ENCODE peak calls at places on chromosomes 7 and 10, in five cellular contexts. D is dermis microvascular lymphatic vessel endothelial cell; X is stimulated activated CD4-positive, alpha-beta T cell treated with anti-CD3 and anti-CD28 coated beads, Interleukin-1b, Interleukin-23, amount 100 ng/mL, for 24 hours; C is dermis blood vessel endothelial cell; P is stimulated activated CD8-positive, alpha-beta memory T cell treated with anti-CD3 and anti-CD28 coated beads, Interleukin-4, amount 100 ng/mL, for 4 hours. S is an unnamed sample.

GRCh38 chr10:117664288-117664687 is 121.7 kb downstream of the EMX2 start:
- DNase-seq in D (no peak), X (no peak), C (no peak), P (no peak), S (no peak)

GRCh38 chr7:98852826-98853225 is 17.0 kb downstream of the TMEM130 start:
- DNase-seq in D (no peak), X (no peak), C (no peak), P (no peak), S (no peak)

GRCh38 chr10:71725998-71726672 is 6.6 kb upstream of the C10orf105 start:
- DNase-seq in D (peak), X (peak), C (peak), P (peak), S (no peak)

GRCh38 chr10:53843691-53844362 is 957.2 kb downstream of the PCDH15 start:
- DNase-seq in D (peak), X (no peak), C (no peak), P (no peak), S (no peak)

GRCh38 chr7:24755541-24756416 is 1.5 kb downstream of the GSDME start:
- DNase-seq in D (peak), X (no peak), C (peak), P (no peak), S (no peak)

GRCh38 chr7:23467731-23468720 is 2.3 kb downstream of the IGF2BP3 start:
- DNase-seq in D (peak), X (no peak), C (peak), P (no peak), S (no peak)

GRCh38 chr7:41378156-41378555 is 324.7 kb downstream of the INHBA start:
- DNase-seq in D (no peak), X (no peak), C (no peak), P (no peak), S (no peak)

GRCh38 chr10:132115736-132116135 is 50.0 kb downstream of the JAKMIP3 start:
- DNase-seq in D (no peak), X (no peak), C (no peak), P (no peak), S (no peak)

GRCh38 chr10:89073719-89074118 is 83.1 kb downstream of the FAS start:
- DNase-seq in D (no peak), X (no peak), C (peak), P (no peak), S (no peak)

GRCh38 chr7:129376076-129376777 is 58.0 kb upstream of the STRIP2 start:
- DNase-seq in D (peak), X (peak), C (peak), P (no peak), S (peak)

GRCh38 chr7:101595246-101595645 is 33.9 kb downstream of the MYL10 start:
- DNase-seq in D (no peak), X (no peak), C (no peak), P (no peak), S (no peak)

GRCh38 chr10:80468806-80469421 is 14.8 kb downstream of the TSPAN14 start:
- DNase-seq in D (no peak), X (no peak), C (no peak), P (no peak), S (peak)

GRCh38 chr10:14056545-14057332 is 274.0 kb downstream of the FRMD4A start:
- DNase-seq in D (peak), X (no peak), C (peak), P (no peak), S (peak)

GRCh38 chr7:739964-740942 is 13.2 kb upstream of the PRKAR1B start:
- DNase-seq in D (no peak), X (no peak), C (no peak), P (no peak), S (no peak)

GRCh38 chr7:22561895-22562593 is 62.1 kb upstream of the STEAP1B start:
- DNase-seq in D (peak), X (no peak), C (peak), P (no peak), S (no peak)

GRCh38 chr7:126485791-126486190 is 767.0 kb downstream of the GRM8 start:
- DNase-seq in D (no peak), X (no peak), C (no peak), P (no peak), S (no peak)

GRCh38 chr10:116255931-116256748 is 16.9 kb downstream of the GFRA1 start:
- DNase-seq in D (peak), X (no peak), C (peak), P (no peak), S (no peak)

GRCh38 chr10:52031771-52032170 is 282.3 kb upstream of the DKK1 start:
- DNase-seq in D (no peak), X (no peak), C (no peak), P (no peak), S (no peak)

GRCh38 chr10:14839305-14839695 is 1.2 kb downstream of the HSPA14 start:
- DNase-seq in D (no peak), X (no peak), C (peak), P (no peak), S (no peak)

GRCh38 chr10:26698909-26699308 is 1.4 kb downstream of the PDSS1 start:
- DNase-seq in D (no peak), X (no peak), C (no peak), P (no peak), S (no peak)

GRCh38 chr10:28939352-28940157 is 262.2 kb downstream of the BAMBI start:
- DNase-seq in D (no peak), X (no peak), C (no peak), P (no peak), S (no peak)

GRCh38 chr7:44735403-44736165 is 13.1 kb upstream of the ZMIZ2 start:
- DNase-seq in D (peak), X (no peak), C (peak), P (no peak), S (no peak)

GRCh38 chr7:84924341-84924740 is 262.5 kb downstream of the SEMA3D start:
- DNase-seq in D (no peak), X (no peak), C (no peak), P (no peak), S (peak)

GRCh38 chr10:47023237-47024045 is 112.2 kb downstream of the PTPN20 start:
- DNase-seq in D (no peak), X (no peak), C (no peak), P (no peak), S (no peak)

GRCh38 chr7:64892116-64892515 is 11.0 kb upstream of the ZNF273 start:
- DNase-seq in D (no peak), X (no peak), C (no peak), P (no peak), S (no peak)

GRCh38 chr10:68211635-68212034 is 20.3 kb downstream of the ATOH7 start:
- DNase-seq in D (no peak), X (no peak), C (no peak), P (no peak), S (no peak)

GRCh38 chr10:96758423-96758822 is 38.1 kb upstream of the PIK3AP1 start:
- DNase-seq in D (peak), X (no peak), C (peak), P (no peak), S (no peak)

GRCh38 chr10:10798543-10799192 is 219.0 kb upstream of the CELF2 start:
- DNase-seq in D (no peak), X (no peak), C (no peak), P (no peak), S (no peak)

GRCh38 chr7:116511552-116512523 is 12.3 kb downstream of the CAV2 start:
- DNase-seq in D (peak), X (no peak), C (peak), P (no peak), S (no peak)

GRCh38 chr10:34687434-34688205 is 127.5 kb downstream of the PARD3 start:
- DNase-seq in D (no peak), X (no peak), C (no peak), P (no peak), S (no peak)

GRCh38 chr10:22655312-22655973 is 58.9 kb downstream of the PIP4K2A start:
- DNase-seq in D (peak), X (no peak), C (peak), P (no peak), S (no peak)

GRCh38 chr7:151125835-151126481 is 39.7 kb downstream of the AGAP3 start:
- DNase-seq in D (no peak), X (no peak), C (no peak), P (no peak), S (no peak)

GRCh38 chr7:82444220-82445049 is 858 bp upstream of the CACNA2D1 start:
- DNase-seq in D (no peak), X (no peak), C (no peak), P (no peak), S (peak)

GRCh38 chr7:45033261-45033930 is 33.4 kb downstream of the CCM2 start:
- DNase-seq in D (peak), X (no peak), C (no peak), P (no peak), S (no peak)

GRCh38 chr10:92880233-92880861 is 32.0 kb downstream of the EXOC6 start:
- DNase-seq in D (peak), X (no peak), C (peak), P (no peak), S (peak)

S was measured in NCI-H2171 treated with DMSO at 0.1 percent for 48 hours.